ENCODE peak calls at places on chromosome 1, in ten cellular contexts. M is fibroblast of mammary gland; N is stomach; E is K562; O is CD8-positive, alpha-beta memory T cell; V is colonic mucosa; H is CD4-positive, CD25-positive, alpha-beta regulatory T cell; S is A673; T is SK-N-MC; F is esophagus muscularis mucosa. L is an unnamed sample.

GRCh38 chr1:12344611-12345299 is 114.9 kb downstream of the VPS13D start:
- DNase-seq in M (peak), N (no peak), E (no peak), O (no peak), V (no peak), H (no peak), S (no peak), T (no peak), F (no peak), L (peak)

GRCh38 chr1:213719462-213719861 is 268.3 kb upstream of the PROX1 start:
- DNase-seq in M (no peak), N (no peak), E (no peak), O (no peak), V (no peak), H (no peak), S (no peak), T (no peak), F (no peak), L (no peak)

GRCh38 chr1:6967431-6968079 is 182.3 kb downstream of the CAMTA1 start:
- DNase-seq in M (peak), N (no peak), E (no peak), O (no peak), V (no peak), H (no peak), S (no peak), T (no peak), F (no peak), L (peak)

GRCh38 chr1:226945106-226945857 is 5.2 kb downstream of the COQ8A start:
- DNase-seq in M (no peak), N (peak), E (peak), O (no peak), V (peak), H (no peak), S (no peak), T (no peak), F (no peak), L (no peak)

GRCh38 chr1:30923597-30923996 is 15.0 kb upstream of the SDC3 start:
- DNase-seq in M (no peak), N (no peak), E (no peak), O (no peak), V (no peak), H (no peak), S (no peak), T (no peak), F (no peak), L (no peak)

GRCh38 chr1:168637350-168637991 is 61.1 kb downstream of the XCL1 start:
- DNase-seq in M (peak), N (no peak), E (peak), O (no peak), V (no peak), H (no peak), S (peak), T (peak), F (no peak), L (peak)

GRCh38 chr1:239805042-239805441 is 286.6 kb upstream of the FMN2 start:
- DNase-seq in M (no peak), N (no peak), E (no peak), O (no peak), V (no peak), H (no peak), S (no peak), T (no peak), F (no peak), L (no peak)

GRCh38 chr1:28934676-28935075 is 20.3 kb downstream of the EPB41 start:
- DNase-seq in M (peak), N (no peak), E (no peak), O (no peak), V (no peak), H (no peak), S (no peak), T (no peak), F (no peak), L (no peak)

GRCh38 chr1:2229032-2229920 is 1.2 kb downstream of the SKI start:
- DNase-seq in M (peak), N (peak), E (peak), O (peak), V (peak), H (peak), S (peak), T (no peak), F (no peak), L (no peak)

GRCh38 chr1:22318279-22318983 is 133.2 kb upstream of the ZBTB40 start:
- DNase-seq in M (no peak), N (no peak), E (no peak), O (peak), V (no peak), H (no peak), S (no peak), T (no peak), F (no peak), L (no peak)

GRCh38 chr1:171090604-171091003 is at the start of gene FMO3:
- DNase-seq in M (no peak), N (no peak), E (no peak), O (no peak), V (no peak), H (no peak), S (no peak), T (no peak), F (no peak), L (no peak)

GRCh38 chr1:118290046-118290445 is 105.0 kb upstream of the SPAG17 start:
- DNase-seq in M (no peak), N (no peak), E (no peak), O (no peak), V (no peak), H (no peak), S (no peak), T (no peak), F (no peak), L (no peak)

DNA sequence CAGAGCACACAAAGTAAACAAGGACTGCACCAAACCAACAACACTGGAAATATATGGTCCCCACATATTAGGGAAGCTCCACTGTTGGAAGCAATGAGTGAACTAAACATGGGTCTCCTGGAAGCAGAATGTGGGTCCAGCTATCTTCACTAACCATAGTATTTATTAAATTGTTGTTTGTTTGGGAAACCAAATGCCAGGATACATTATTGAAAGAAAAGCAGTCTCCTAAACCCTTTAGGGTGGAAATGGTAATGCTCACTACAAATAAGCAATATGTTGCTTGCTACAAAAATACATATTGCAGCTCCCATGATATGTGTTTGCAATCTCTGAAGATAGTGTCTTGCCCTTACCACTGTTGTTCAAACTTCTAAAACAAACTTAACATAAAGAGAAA is 2.2 kb downstream of the NEGR1 start:
- DNase-seq in M (no peak), N (no peak), E (no peak), O (no peak), V (no peak), H (no peak), S (no peak), T (no peak), F (no peak), L (no peak)
- H3K4me3 ChIP-seq in M (no peak), N (peak), E (no peak), O (no peak), V (no peak), H (no peak), S (no peak), T (no peak), F (peak), L (no peak)

GRCh38 chr1:172252925-172253324 is 167.6 kb upstream of the C1orf105 start:
- DNase-seq in M (no peak), N (no peak), E (no peak), O (no peak), V (no peak), H (no peak), S (no peak), T (no peak), F (no peak), L (no peak)
- H3K4me3 ChIP-seq in M (no peak), N (no peak), E (no peak), O (no peak), V (no peak), H (no peak), S (no peak), T (no peak), F (no peak), L (no peak)

GRCh38 chr1:84433253-84434080 is 35.2 kb downstream of the DNASE2B start:
- DNase-seq in M (peak), N (peak), E (peak), O (peak), V (peak), H (peak), S (peak), T (peak), F (no peak), L (peak)
- H3K4me3 ChIP-seq in M (peak), N (peak), E (no peak), O (peak), V (peak), H (peak), S (peak), T (peak), F (peak), L (peak)

GRCh38 chr1:40381268-40382109 is 8.0 kb downstream of the SMAP2 start:
- DNase-seq in M (no peak), N (no peak), E (no peak), O (no peak), V (no peak), H (no peak), S (no peak), T (no peak), F (no peak), L (peak)
- H3K4me3 ChIP-seq in M (no peak), N (no peak), E (peak), O (peak), V (no peak), H (peak), S (no peak), T (no peak), F (no peak), L (peak)

DNA sequence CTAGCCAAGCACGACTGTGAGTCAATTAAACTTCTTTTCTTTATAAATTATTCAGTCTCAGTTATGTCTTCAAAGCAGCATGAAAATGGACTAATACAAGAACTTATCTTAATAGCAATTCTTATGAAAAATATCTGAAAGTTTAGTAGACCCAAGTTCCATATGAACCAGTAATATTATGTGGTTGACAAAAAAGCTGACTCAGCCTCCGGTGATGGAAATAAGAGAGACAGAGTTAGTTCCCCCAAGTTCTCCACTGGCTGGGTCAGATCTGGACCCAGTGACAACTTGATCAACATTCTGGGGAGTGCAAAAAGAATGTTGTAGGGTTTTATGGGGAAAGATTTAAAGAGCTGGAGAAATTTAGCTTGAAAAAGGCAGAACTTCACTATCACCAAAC is 72.5 kb upstream of the DNAH14 start:
- DNase-seq in M (no peak), N (no peak), E (no peak), O (no peak), V (no peak), H (no peak), S (no peak), T (no peak), F (no peak), L (no peak)
- H3K4me3 ChIP-seq in M (no peak), N (no peak), E (no peak), O (no peak), V (no peak), H (no peak), S (no peak), T (no peak), F (no peak), L (no peak)

DNA sequence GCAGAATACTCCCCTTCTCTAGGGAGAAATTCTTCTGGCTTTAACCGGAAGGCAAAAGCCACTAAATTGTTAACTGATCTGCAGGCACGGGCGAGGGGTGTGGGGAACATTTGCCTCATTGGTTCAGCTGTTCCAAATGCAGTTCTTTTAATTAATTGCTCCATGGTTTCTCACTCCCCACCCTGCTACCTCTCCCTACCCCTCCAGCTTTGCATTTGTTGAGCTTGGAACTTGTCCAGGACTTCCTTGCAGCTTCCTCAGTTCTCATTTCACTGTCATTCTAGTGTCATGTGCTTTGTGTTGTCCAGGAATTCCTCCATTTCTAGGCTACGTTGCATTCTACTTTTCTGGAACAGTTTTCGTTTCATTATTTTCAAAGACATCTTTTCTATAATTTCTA is 132.6 kb upstream of the LMO4 start:
- DNase-seq in M (no peak), N (no peak), E (no peak), O (no peak), V (no peak), H (no peak), S (no peak), T (no peak), F (no peak), L (no peak)
- H3K4me3 ChIP-seq in M (no peak), N (no peak), E (no peak), O (no peak), V (no peak), H (no peak), S (no peak), T (no peak), F (no peak), L (no peak)

DNA sequence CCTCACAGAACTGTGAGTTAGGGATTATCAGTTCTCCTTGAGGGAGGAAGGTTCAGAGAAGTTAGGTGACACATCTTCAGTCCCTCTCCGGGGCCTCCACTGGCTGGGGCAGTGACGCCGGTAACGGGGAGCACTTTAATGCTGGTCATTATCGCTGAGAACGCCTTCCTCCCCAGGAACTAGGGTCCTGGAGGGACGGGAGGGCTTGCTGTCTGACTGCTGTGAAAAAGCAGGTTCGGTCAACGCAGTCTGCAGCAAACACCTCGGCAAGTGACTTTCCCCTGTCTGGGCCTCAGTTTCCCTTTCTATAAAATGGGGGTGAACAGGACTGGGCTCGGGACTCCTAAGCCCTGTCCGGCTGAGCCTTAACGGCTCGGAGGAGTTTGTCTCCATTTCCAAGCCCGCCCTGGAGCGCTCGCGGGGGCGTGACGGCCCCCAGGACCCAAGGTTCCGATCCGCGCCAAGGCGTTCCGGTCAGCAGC is 341 bp upstream of the TMEM61 start:
- DNase-seq in M (no peak), N (no peak), E (no peak), O (no peak), V (no peak), H (no peak), S (no peak), T (no peak), F (no peak), L (no peak)
- H3K4me3 ChIP-seq in M (no peak), N (peak), E (no peak), O (no peak), V (peak), H (no peak), S (no peak), T (no peak), F (peak), L (no peak)

DNA sequence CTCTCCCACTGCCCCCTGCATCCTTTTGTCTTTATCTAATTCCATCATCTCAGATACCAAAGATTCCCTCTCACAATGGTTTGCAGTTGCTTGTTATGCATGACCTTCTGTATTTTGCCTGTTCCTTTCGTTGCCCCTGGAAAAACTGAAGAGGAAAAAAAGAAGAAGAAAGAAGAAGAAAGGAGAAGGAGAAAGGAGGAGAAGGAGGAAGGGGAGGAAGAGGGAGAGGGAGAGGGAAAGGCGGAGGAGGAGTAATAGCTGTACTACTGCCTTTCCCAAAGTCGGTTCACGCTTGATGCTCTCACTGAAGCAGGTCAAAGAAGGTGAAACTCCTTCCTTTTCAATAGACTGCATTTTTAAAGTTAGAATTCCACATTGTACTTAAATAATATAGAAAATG is 513.8 kb downstream of the PTPRC start:
- DNase-seq in M (no peak), N (no peak), E (no peak), O (no peak), V (no peak), H (no peak), S (no peak), T (no peak), F (no peak), L (no peak)
- H3K4me3 ChIP-seq in M (no peak), N (no peak), E (no peak), O (no peak), V (no peak), H (no peak), S (no peak), T (peak), F (no peak), L (no peak)

DNA sequence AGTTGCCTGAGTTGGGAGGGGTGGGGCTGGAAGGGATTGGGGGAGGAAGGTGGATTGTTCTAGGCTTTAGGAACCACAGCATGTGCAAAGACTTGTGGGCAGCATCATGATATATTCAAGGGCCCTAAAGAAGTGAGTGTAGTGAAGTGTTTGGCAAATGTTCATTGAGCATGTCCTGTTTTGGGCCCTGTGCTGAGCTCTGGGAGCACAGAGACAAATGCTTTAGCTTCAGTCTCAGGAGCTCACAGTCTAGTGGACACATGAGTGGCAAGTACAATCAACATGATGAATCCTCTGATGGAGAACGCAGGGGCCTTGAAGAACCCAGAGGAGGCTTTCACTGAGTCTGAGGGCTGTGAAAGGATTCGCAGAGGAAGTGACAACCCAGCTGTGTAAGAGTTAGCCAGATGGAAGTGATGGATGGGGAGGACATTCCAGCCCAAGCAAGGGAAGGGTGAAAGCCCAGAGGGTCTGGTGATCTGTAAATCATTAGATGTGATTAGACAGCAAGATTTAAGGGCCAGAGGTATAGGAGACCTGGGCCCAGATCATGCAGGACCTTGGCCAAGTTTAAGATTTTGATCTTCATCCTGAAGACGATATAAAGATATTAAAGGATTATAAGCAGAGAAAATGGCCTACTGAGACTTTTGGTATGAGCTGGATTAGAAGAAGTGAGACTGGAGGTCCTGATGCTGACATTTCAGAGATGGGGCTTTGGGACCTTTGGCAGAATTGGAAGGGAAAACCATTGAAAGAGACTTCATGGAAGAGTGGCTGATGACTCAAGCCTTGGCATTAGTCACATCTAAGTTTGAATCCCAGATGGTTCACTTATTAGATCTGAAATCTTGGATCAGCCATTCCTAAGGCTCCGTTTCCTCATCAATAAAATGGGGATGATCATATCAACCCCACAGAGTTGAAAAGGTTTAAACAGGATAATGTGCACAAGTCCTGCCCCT is 4.6 kb downstream of the IPO13 start:
- DNase-seq in M (peak), N (no peak), E (no peak), O (no peak), V (no peak), H (no peak), S (no peak), T (no peak), F (no peak), L (no peak)
- H3K4me3 ChIP-seq in M (no peak), N (no peak), E (no peak), O (no peak), V (no peak), H (no peak), S (no peak), T (no peak), F (no peak), L (no peak)

L was measured in Jurkat, Clone E6-1.